ENCODE peak calls at places on chromosome 9, in seven cellular contexts. One of them, this sample, is unnamed.
A peak's percentile ranks its signal among the peaks of the same experiment; 100 is the strongest.

GRCh38 chr9:121441163-121441562 is 58.5 kb downstream of the GGTA1 start:
- DNase-seq in stimulated activated CD4-positive, alpha-beta T cell treated with anti-CD3 and anti-CD28 coated beads, Interleukin-4, amount 100 ng/mL, for 1 hour: no peak
- DNase-seq in activated naive CD4-positive, alpha-beta T cell treated with Interleukin-2 at 50 U/mL for 16 hours: no peak
- DNase-seq in activated CD4-positive, alpha-beta T cell treated with anti-CD3 and anti-CD28 coated beads, Interleukin-2, amount 50 U/mL, for 1 hour: no peak
- DNase-seq in renal cortical epithelial cell: no peak
- DNase-seq in KG1: no peak
- DNase-seq in A172: no peak
- DNase-seq in this sample: no peak

GRCh38 chr9:3526166-3526902 is 533 bp upstream of the RFX3 start:
- DNase-seq in KG1: peak; percentile 84
- DNase-seq in renal cortical epithelial cell: peak; percentile 54
- DNase-seq in stimulated activated CD4-positive, alpha-beta T cell treated with anti-CD3 and anti-CD28 coated beads, Interleukin-4, amount 100 ng/mL, for 1 hour: peak; percentile 89
- DNase-seq in activated CD4-positive, alpha-beta T cell treated with anti-CD3 and anti-CD28 coated beads, Interleukin-2, amount 50 U/mL, for 1 hour: peak; percentile 86
- DNase-seq in A172: peak; percentile 78
- DNase-seq in activated naive CD4-positive, alpha-beta T cell treated with Interleukin-2 at 50 U/mL for 16 hours: peak; percentile 90
- DNase-seq in this sample: peak; percentile 83

GRCh38 chr9:7854763-7855162 is 55.2 kb upstream of the DMAC1 start:
- DNase-seq in renal cortical epithelial cell: no peak
- DNase-seq in activated CD4-positive, alpha-beta T cell treated with anti-CD3 and anti-CD28 coated beads, Interleukin-2, amount 50 U/mL, for 1 hour: no peak
- DNase-seq in stimulated activated CD4-positive, alpha-beta T cell treated with anti-CD3 and anti-CD28 coated beads, Interleukin-4, amount 100 ng/mL, for 1 hour: no peak
- DNase-seq in activated naive CD4-positive, alpha-beta T cell treated with Interleukin-2 at 50 U/mL for 16 hours: no peak
- DNase-seq in KG1: no peak
- DNase-seq in A172: no peak
- DNase-seq in this sample: no peak

GRCh38 chr9:112120471-112120925 is 54.6 kb downstream of the SUSD1 start:
- DNase-seq in renal cortical epithelial cell: peak; percentile 99
- DNase-seq in activated naive CD4-positive, alpha-beta T cell treated with Interleukin-2 at 50 U/mL for 16 hours: no peak
- DNase-seq in stimulated activated CD4-positive, alpha-beta T cell treated with anti-CD3 and anti-CD28 coated beads, Interleukin-4, amount 100 ng/mL, for 1 hour: no peak
- DNase-seq in KG1: no peak
- DNase-seq in activated CD4-positive, alpha-beta T cell treated with anti-CD3 and anti-CD28 coated beads, Interleukin-2, amount 50 U/mL, for 1 hour: no peak
- DNase-seq in A172: no peak
- DNase-seq in this sample: peak; percentile 71

GRCh38 chr9:128098936-128099931 is 28.3 kb downstream of the PTGES2 start:
- DNase-seq in renal cortical epithelial cell: peak; percentile 44
- DNase-seq in stimulated activated CD4-positive, alpha-beta T cell treated with anti-CD3 and anti-CD28 coated beads, Interleukin-4, amount 100 ng/mL, for 1 hour: no peak
- DNase-seq in activated naive CD4-positive, alpha-beta T cell treated with Interleukin-2 at 50 U/mL for 16 hours: no peak
- DNase-seq in activated CD4-positive, alpha-beta T cell treated with anti-CD3 and anti-CD28 coated beads, Interleukin-2, amount 50 U/mL, for 1 hour: no peak
- DNase-seq in A172: peak; percentile 46
- DNase-seq in KG1: no peak
- DNase-seq in this sample: no peak

GRCh38 chr9:31520301-31521085 is 864.0 kb upstream of the ACO1 start:
- DNase-seq in renal cortical epithelial cell: no peak
- DNase-seq in activated naive CD4-positive, alpha-beta T cell treated with Interleukin-2 at 50 U/mL for 16 hours: no peak
- DNase-seq in KG1: no peak
- DNase-seq in A172: no peak
- DNase-seq in activated CD4-positive, alpha-beta T cell treated with anti-CD3 and anti-CD28 coated beads, Interleukin-2, amount 50 U/mL, for 1 hour: no peak
- DNase-seq in stimulated activated CD4-positive, alpha-beta T cell treated with anti-CD3 and anti-CD28 coated beads, Interleukin-4, amount 100 ng/mL, for 1 hour: no peak
- DNase-seq in this sample: no peak

GRCh38 chr9:116870566-116870965 is 183.5 kb downstream of the TRIM32 start:
- DNase-seq in stimulated activated CD4-positive, alpha-beta T cell treated with anti-CD3 and anti-CD28 coated beads, Interleukin-4, amount 100 ng/mL, for 1 hour: no peak
- DNase-seq in renal cortical epithelial cell: peak; percentile 99
- DNase-seq in activated CD4-positive, alpha-beta T cell treated with anti-CD3 and anti-CD28 coated beads, Interleukin-2, amount 50 U/mL, for 1 hour: no peak
- DNase-seq in activated naive CD4-positive, alpha-beta T cell treated with Interleukin-2 at 50 U/mL for 16 hours: no peak
- DNase-seq in KG1: no peak
- DNase-seq in A172: no peak
- DNase-seq in this sample: peak; percentile 97

GRCh38 chr9:135330685-135331590 is 148.6 kb upstream of the PPP1R26 start:
- DNase-seq in renal cortical epithelial cell: no peak
- DNase-seq in A172: no peak
- DNase-seq in activated naive CD4-positive, alpha-beta T cell treated with Interleukin-2 at 50 U/mL for 16 hours: no peak
- DNase-seq in stimulated activated CD4-positive, alpha-beta T cell treated with anti-CD3 and anti-CD28 coated beads, Interleukin-4, amount 100 ng/mL, for 1 hour: no peak
- DNase-seq in activated CD4-positive, alpha-beta T cell treated with anti-CD3 and anti-CD28 coated beads, Interleukin-2, amount 50 U/mL, for 1 hour: no peak
- DNase-seq in KG1: no peak
- DNase-seq in this sample: no peak

GRCh38 chr9:92724528-92725265 is 39.9 kb downstream of the BICD2 start:
- DNase-seq in stimulated activated CD4-positive, alpha-beta T cell treated with anti-CD3 and anti-CD28 coated beads, Interleukin-4, amount 100 ng/mL, for 1 hour: no peak
- DNase-seq in renal cortical epithelial cell: no peak
- DNase-seq in activated CD4-positive, alpha-beta T cell treated with anti-CD3 and anti-CD28 coated beads, Interleukin-2, amount 50 U/mL, for 1 hour: no peak
- DNase-seq in activated naive CD4-positive, alpha-beta T cell treated with Interleukin-2 at 50 U/mL for 16 hours: no peak
- DNase-seq in A172: no peak
- DNase-seq in KG1: no peak
- DNase-seq in this sample: no peak

GRCh38 chr9:22415941-22416691 is 30.5 kb upstream of the DMRTA1 start:
- DNase-seq in stimulated activated CD4-positive, alpha-beta T cell treated with anti-CD3 and anti-CD28 coated beads, Interleukin-4, amount 100 ng/mL, for 1 hour: no peak
- DNase-seq in KG1: no peak
- DNase-seq in activated CD4-positive, alpha-beta T cell treated with anti-CD3 and anti-CD28 coated beads, Interleukin-2, amount 50 U/mL, for 1 hour: no peak
- DNase-seq in A172: no peak
- DNase-seq in renal cortical epithelial cell: no peak
- DNase-seq in activated naive CD4-positive, alpha-beta T cell treated with Interleukin-2 at 50 U/mL for 16 hours: no peak
- DNase-seq in this sample: no peak

GRCh38 chr9:134162212-134162775 is 2.1 kb downstream of the RNU6ATAC start:
- DNase-seq in stimulated activated CD4-positive, alpha-beta T cell treated with anti-CD3 and anti-CD28 coated beads, Interleukin-4, amount 100 ng/mL, for 1 hour: no peak
- DNase-seq in renal cortical epithelial cell: no peak
- DNase-seq in A172: no peak
- DNase-seq in activated naive CD4-positive, alpha-beta T cell treated with Interleukin-2 at 50 U/mL for 16 hours: no peak
- DNase-seq in KG1: no peak
- DNase-seq in activated CD4-positive, alpha-beta T cell treated with anti-CD3 and anti-CD28 coated beads, Interleukin-2, amount 50 U/mL, for 1 hour: no peak
- DNase-seq in this sample: no peak

GRCh38 chr9:111036068-111036789 is 2.0 kb downstream of the LPAR1 start:
- DNase-seq in activated CD4-positive, alpha-beta T cell treated with anti-CD3 and anti-CD28 coated beads, Interleukin-2, amount 50 U/mL, for 1 hour: no peak
- DNase-seq in KG1: no peak
- DNase-seq in renal cortical epithelial cell: no peak
- DNase-seq in stimulated activated CD4-positive, alpha-beta T cell treated with anti-CD3 and anti-CD28 coated beads, Interleukin-4, amount 100 ng/mL, for 1 hour: no peak
- DNase-seq in activated naive CD4-positive, alpha-beta T cell treated with Interleukin-2 at 50 U/mL for 16 hours: no peak
- DNase-seq in A172: no peak
- DNase-seq in this sample: peak; percentile 2

GRCh38 chr9:69324549-69325401 is at the start of gene ENTREP1:
- DNase-seq in stimulated activated CD4-positive, alpha-beta T cell treated with anti-CD3 and anti-CD28 coated beads, Interleukin-4, amount 100 ng/mL, for 1 hour: no peak
- DNase-seq in activated naive CD4-positive, alpha-beta T cell treated with Interleukin-2 at 50 U/mL for 16 hours: no peak
- DNase-seq in activated CD4-positive, alpha-beta T cell treated with anti-CD3 and anti-CD28 coated beads, Interleukin-2, amount 50 U/mL, for 1 hour: no peak
- DNase-seq in A172: peak; percentile 51
- DNase-seq in renal cortical epithelial cell: peak; percentile 45
- DNase-seq in KG1: no peak
- DNase-seq in this sample: peak; percentile 53

GRCh38 chr9:101030022-101030391 is 1.5 kb downstream of the PLPPR1 start:
- DNase-seq in activated naive CD4-positive, alpha-beta T cell treated with Interleukin-2 at 50 U/mL for 16 hours: no peak
- DNase-seq in renal cortical epithelial cell: no peak
- DNase-seq in KG1: no peak
- DNase-seq in stimulated activated CD4-positive, alpha-beta T cell treated with anti-CD3 and anti-CD28 coated beads, Interleukin-4, amount 100 ng/mL, for 1 hour: no peak
- DNase-seq in A172: no peak
- DNase-seq in activated CD4-positive, alpha-beta T cell treated with anti-CD3 and anti-CD28 coated beads, Interleukin-2, amount 50 U/mL, for 1 hour: no peak
- DNase-seq in this sample: no peak

This sample was measured in kidney glomerular epithelial cell.